ENCODE peak calls at places on chromosomes 3 and 15, in seven cellular contexts. E, O, Q, H, Z, F and S are unnamed samples.

GRCh38 chr3:20097015-20097414 is 56.8 kb downstream of the KAT2B start:
- ATAC-seq in E (no peak), O (no peak), Q (no peak), H (no peak), Z (no peak), F (no peak), S (no peak)

GRCh38 chr15:101239724-101240136 is 12.1 kb downstream of the CHSY1 start:
- ATAC-seq in E (no peak), O (no peak), Q (peak), H (no peak), Z (no peak), F (no peak), S (no peak)

GRCh38 chr3:13544293-13544831 is 4.6 kb upstream of the FBLN2 start:
- ATAC-seq in E (no peak), O (no peak), Q (peak), H (no peak), Z (no peak), F (no peak), S (no peak)

GRCh38 chr3:182455011-182455410 is 338.3 kb upstream of the ATP11B start:
- ATAC-seq in E (no peak), O (no peak), Q (no peak), H (no peak), Z (no peak), F (no peak), S (no peak)

GRCh38 chr15:68538291-68538690 is 40.5 kb upstream of the CORO2B start:
- ATAC-seq in E (no peak), O (no peak), Q (peak), H (no peak), Z (no peak), F (no peak), S (no peak)

GRCh38 chr3:48847586-48848423 is at the start of gene PRKAR2A:
- ATAC-seq in E (peak), O (peak), Q (peak), H (peak), Z (peak), F (peak), S (peak)

GRCh38 chr3:158727499-158728377 is 4.5 kb downstream of the RARRES1 start:
- ATAC-seq in E (peak), O (peak), Q (peak), H (peak), Z (peak), F (peak), S (no peak)

GRCh38 chr15:67197364-67197695 is 57.1 kb downstream of the AAGAB start:
- ATAC-seq in E (no peak), O (no peak), Q (no peak), H (peak), Z (no peak), F (no peak), S (no peak)

GRCh38 chr3:125267460-125267859 is 54.9 kb upstream of the SLC12A8 start:
- ATAC-seq in E (no peak), O (no peak), Q (no peak), H (no peak), Z (no peak), F (no peak), S (no peak)

GRCh38 chr3:58066842-58067241 is 58.6 kb downstream of the FLNB start:
- ATAC-seq in E (no peak), O (no peak), Q (no peak), H (no peak), Z (no peak), F (no peak), S (no peak)

GRCh38 chr15:56795400-56795983 is 62.2 kb upstream of the ZNF280D start:
- ATAC-seq in E (no peak), O (no peak), Q (no peak), H (no peak), Z (no peak), F (no peak), S (peak)

GRCh38 chr3:116741462-116741861 is 31.9 kb downstream of the TUSC7 start:
- ATAC-seq in E (no peak), O (no peak), Q (no peak), H (no peak), Z (no peak), F (peak), S (no peak)

GRCh38 chr15:49151831-49152230 is 3.6 kb downstream of the COPS2 start:
- ATAC-seq in E (no peak), O (no peak), Q (no peak), H (no peak), Z (no peak), F (no peak), S (no peak)

GRCh38 chr15:60548101-60548500 is 69.2 kb upstream of the ICE2 start:
- ATAC-seq in E (no peak), O (no peak), Q (peak), H (no peak), Z (no peak), F (no peak), S (no peak)

GRCh38 chr3:134250717-134251220 is at the start of gene RYK:
- ATAC-seq in E (peak), O (peak), Q (peak), H (peak), Z (peak), F (peak), S (peak)

GRCh38 chr15:52082197-52083036 is 30.2 kb downstream of the BCL2L10 start:
- ATAC-seq in E (no peak), O (no peak), Q (peak), H (no peak), Z (no peak), F (peak), S (no peak)
- TF ChIP-seq POLR2AphosphoS5 in E (no peak), O (no peak), Q (no peak), H (no peak), Z (no peak), F (no peak), S (no peak)

GRCh38 chr3:192825657-192826200 is 91.9 kb downstream of the MB21D2 start:
- ATAC-seq in E (no peak), O (peak), Q (peak), H (peak), Z (peak), F (no peak), S (no peak)
- TF ChIP-seq CTCF in E (no peak), O (no peak), Q (peak), H (no peak), Z (peak), F (peak), S (no peak)

GRCh38 chr15:92903956-92904831 is 4.1 kb downstream of the CHD2 start:
- ATAC-seq in E (peak), O (peak), Q (peak), H (peak), Z (peak), F (peak), S (peak)

GRCh38 chr15:92901053-92901761 is 1.1 kb downstream of the CHD2 start:
- ATAC-seq in E (no peak), O (no peak), Q (no peak), H (no peak), Z (no peak), F (no peak), S (no peak)

GRCh38 chr15:92903588-92903955 is 3.4 kb downstream of the CHD2 start:
- ATAC-seq in E (no peak), O (no peak), Q (no peak), H (peak), Z (no peak), F (no peak), S (no peak)

GRCh38 chr15:92902020-92902419 is 1.9 kb downstream of the CHD2 start:
- ATAC-seq in E (no peak), O (no peak), Q (no peak), H (no peak), Z (no peak), F (no peak), S (no peak)

GRCh38 chr15:92902723-92903587 is 2.8 kb downstream of the CHD2 start:
- ATAC-seq in E (no peak), O (no peak), Q (peak), H (no peak), Z (no peak), F (no peak), S (no peak)
- TF ChIP-seq POLR2AphosphoS5 in E (no peak), O (peak), Q (peak), H (no peak), Z (peak), F (no peak), S (no peak)

GRCh38 chr15:89093509-89093908 is 5.3 kb downstream of the ABHD2 start:
- ATAC-seq in E (no peak), O (no peak), Q (no peak), H (no peak), Z (no peak), F (no peak), S (no peak)

GRCh38 chr15:89088605-89089315 is 504 bp downstream of the ABHD2 start:
- ATAC-seq in E (peak), O (peak), Q (peak), H (peak), Z (peak), F (peak), S (no peak)

GRCh38 chr15:89089316-89090230 is 1.3 kb downstream of the ABHD2 start:
- ATAC-seq in E (no peak), O (no peak), Q (no peak), H (no peak), Z (no peak), F (no peak), S (no peak)

GRCh38 chr15:89091667-89092220 is 3.5 kb downstream of the ABHD2 start:
- ATAC-seq in E (no peak), O (no peak), Q (no peak), H (no peak), Z (no peak), F (no peak), S (no peak)

GRCh38 chr15:89090791-89091666 is 2.8 kb downstream of the ABHD2 start:
- ATAC-seq in E (no peak), O (no peak), Q (peak), H (no peak), Z (no peak), F (no peak), S (no peak)
- TF ChIP-seq CTCF in E (no peak), O (no peak), Q (no peak), H (no peak), Z (no peak), F (no peak), S (peak)

DNA sequence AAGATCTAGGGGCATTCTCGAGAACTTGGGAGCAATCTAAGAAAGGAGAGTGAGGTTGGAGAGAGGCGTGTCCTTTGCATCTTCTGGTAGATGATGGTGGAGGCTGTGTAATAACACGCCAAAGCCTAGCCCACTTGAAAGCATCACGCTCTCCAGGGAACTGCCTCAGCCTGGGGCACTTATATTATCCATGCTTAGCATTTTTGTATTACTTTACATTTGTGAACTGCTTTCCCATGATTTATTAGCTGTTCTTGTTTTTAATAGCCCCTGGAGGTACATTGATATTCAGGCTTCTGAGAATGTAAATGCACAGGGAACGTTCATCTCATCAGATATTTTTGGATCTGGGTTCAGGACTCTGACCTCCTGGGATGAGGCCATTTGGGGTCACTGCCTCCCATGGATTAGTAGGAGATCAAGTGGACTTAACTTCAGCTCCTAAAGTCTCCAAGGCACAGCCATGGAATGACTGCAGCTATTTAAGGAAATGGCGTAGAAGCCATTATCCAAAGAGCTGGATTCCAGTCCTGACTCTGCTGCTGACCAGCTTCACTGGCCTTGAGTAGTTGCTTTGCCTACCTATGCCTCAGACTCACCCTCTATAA is 124.9 kb downstream of the LPP start:
- ATAC-seq in E (no peak), O (no peak), Q (no peak), H (no peak), Z (no peak), F (no peak), S (no peak)
- TF ChIP-seq POLR2AphosphoS5 in E (no peak), O (no peak), Q (no peak), H (no peak), Z (no peak), F (no peak), S (peak)